ENCODE peak calls at places on chromosomes 7 and 10, in ten cellular contexts. N, O, A, S, V, L, E, U, X and Q are unnamed samples.

GRCh38 chr10:78301891-78302738 is 268.5 kb downstream of the RPS24 start:
- DNase-seq in O (no peak), A (no peak), V (no peak), X (no peak), N (no peak), U (peak), S (peak), L (no peak), E (peak), Q (no peak)

GRCh38 chr7:72317335-72317734 is 94.8 kb downstream of the CALN1 start:
- DNase-seq in U (no peak), E (peak), N (no peak), V (no peak), X (no peak), O (no peak), S (no peak), A (no peak), L (no peak), Q (no peak)

GRCh38 chr10:15605740-15606369 is 113.9 kb downstream of the ITGA8 start:
- DNase-seq in U (peak), E (no peak), O (no peak), X (no peak), L (no peak), A (no peak), S (no peak), N (no peak), V (no peak), Q (no peak)

GRCh38 chr10:72088879-72089585 is 681 bp upstream of the SPOCK2 start:
- DNase-seq in V (peak), U (peak), S (no peak), X (no peak), E (peak), L (no peak), N (no peak), O (peak), A (no peak), Q (peak)

GRCh38 chr7:17545348-17545747 is 246.9 kb downstream of the AHR start:
- DNase-seq in N (no peak), X (no peak), A (no peak), S (no peak), E (no peak), O (no peak), L (no peak), U (no peak), V (no peak), Q (no peak)

GRCh38 chr7:28980504-28981281 is 22.6 kb upstream of the TRIL start:
- DNase-seq in L (no peak), U (no peak), S (peak), E (no peak), N (no peak), X (no peak), V (no peak), A (no peak), O (no peak), Q (no peak)

GRCh38 chr7:117381357-117381756 is 45.9 kb downstream of the ASZ1 start:
- DNase-seq in V (no peak), N (no peak), U (peak), L (no peak), S (no peak), E (no peak), X (no peak), O (no peak), A (no peak), Q (no peak)

GRCh38 chr7:24701232-24701898 is 55.9 kb downstream of the GSDME start:
- DNase-seq in L (no peak), X (no peak), N (no peak), O (peak), V (no peak), U (peak), A (peak), S (peak), E (peak), Q (no peak)

GRCh38 chr10:69864321-69864720 is 62.6 kb downstream of the COL13A1 start:
- DNase-seq in X (no peak), A (peak), V (no peak), E (no peak), N (no peak), S (peak), U (peak), O (peak), L (no peak), Q (no peak)

GRCh38 chr7:132406039-132406438 is 170.2 kb downstream of the PLXNA4 start:
- DNase-seq in L (no peak), O (no peak), S (no peak), N (no peak), V (no peak), U (no peak), A (no peak), X (no peak), E (no peak), Q (no peak)

GRCh38 chr7:21828846-21829245 is 116.9 kb downstream of the CDCA7L start:
- DNase-seq in S (no peak), N (no peak), X (no peak), V (no peak), A (no peak), O (no peak), U (no peak), E (no peak), L (no peak), Q (no peak)

GRCh38 chr7:2843711-2844152 is 376 bp downstream of the GNA12 start:
- DNase-seq in A (no peak), L (no peak), U (peak), X (no peak), N (peak), E (peak), S (peak), O (peak), V (no peak), Q (peak)

GRCh38 chr7:140863867-140864266 is 60.9 kb downstream of the BRAF start:
- DNase-seq in O (no peak), N (no peak), L (no peak), E (peak), X (no peak), U (no peak), A (no peak), S (no peak), V (no peak), Q (no peak)

GRCh38 chr10:97567891-97568290 is 4.7 kb upstream of the ANKRD2 start:
- DNase-seq in L (no peak), O (no peak), A (no peak), V (no peak), U (no peak), S (no peak), X (no peak), E (no peak), N (no peak), Q (no peak)